ENCODE peak calls at places on chromosomes 16 and 17, in nine cellular contexts. W, M, U, F, Z, V, S, Q and X are unnamed samples.

GRCh38 chr17:49252148-49252682 is 21.6 kb upstream of the PHOSPHO1 start:
- DNase-seq in W (peak), M (no peak), U (no peak), F (no peak), Z (peak), V (peak), S (peak), Q (no peak), X (peak)

GRCh38 chr17:74738051-74738996 is 1.3 kb downstream of the RAB37 start:
- DNase-seq in W (no peak), M (peak), U (no peak), F (no peak), Z (peak), V (no peak), S (no peak), Q (no peak), X (no peak)

GRCh38 chr16:46899443-46900143 is 15.4 kb downstream of the GPT2 start:
- DNase-seq in W (no peak), M (no peak), U (no peak), F (no peak), Z (no peak), V (no peak), S (peak), Q (no peak), X (peak)

GRCh38 chr17:30382345-30382744 is 3.6 kb downstream of the CPD start:
- DNase-seq in W (no peak), M (no peak), U (no peak), F (no peak), Z (no peak), V (no peak), S (no peak), Q (no peak), X (no peak)

GRCh38 chr17:1109606-1110523 is 69.9 kb downstream of the ABR start:
- DNase-seq in W (peak), M (no peak), U (no peak), F (no peak), Z (no peak), V (peak), S (no peak), Q (no peak), X (no peak)

GRCh38 chr16:65121870-65122723 is at the start of gene CDH11:
- DNase-seq in W (peak), M (no peak), U (no peak), F (peak), Z (no peak), V (peak), S (peak), Q (peak), X (peak)

GRCh38 chr16:12531937-12532336 is 271.8 kb downstream of the CPPED1 start:
- DNase-seq in W (no peak), M (no peak), U (no peak), F (no peak), Z (no peak), V (no peak), S (peak), Q (no peak), X (peak)

GRCh38 chr17:34598161-34598776 is 18.9 kb downstream of the TMEM132E start:
- DNase-seq in W (no peak), M (no peak), U (no peak), F (no peak), Z (no peak), V (no peak), S (no peak), Q (no peak), X (no peak)

GRCh38 chr17:32802306-32802705 is 74.6 kb downstream of the MYO1D start:
- DNase-seq in W (no peak), M (no peak), U (no peak), F (no peak), Z (no peak), V (no peak), S (no peak), Q (no peak), X (no peak)

GRCh38 chr17:83178533-83179201 is 99.3 kb downstream of the METRNL start:
- DNase-seq in W (no peak), M (no peak), U (no peak), F (no peak), Z (no peak), V (no peak), S (no peak), Q (peak), X (no peak)

GRCh38 chr17:38585056-38585804 is 20.5 kb downstream of the SRCIN1 start:
- DNase-seq in W (no peak), M (no peak), U (no peak), F (no peak), Z (no peak), V (no peak), S (no peak), Q (no peak), X (no peak)

GRCh38 chr17:39194089-39194984 is 3.1 kb downstream of the CACNB1 start:
- DNase-seq in W (peak), M (no peak), U (no peak), F (no peak), Z (peak), V (peak), S (peak), Q (no peak), X (peak)

GRCh38 chr17:31858647-31859486 is at the start of gene COPRS:
- DNase-seq in W (peak), M (peak), U (peak), F (peak), Z (peak), V (peak), S (peak), Q (peak), X (peak)

GRCh38 chr17:14755002-14755401 is 454.1 kb downstream of the HS3ST3B1 start:
- DNase-seq in W (no peak), M (no peak), U (no peak), F (no peak), Z (no peak), V (no peak), S (peak), Q (no peak), X (peak)

GRCh38 chr16:19967963-19968362 is 83.3 kb upstream of the GPRC5B start:
- DNase-seq in W (no peak), M (no peak), U (no peak), F (no peak), Z (peak), V (no peak), S (no peak), Q (no peak), X (no peak)

GRCh38 chr17:3865166-3865565 is 19.1 kb upstream of the NCBP3 start:
- DNase-seq in W (peak), M (no peak), U (no peak), F (no peak), Z (no peak), V (peak), S (no peak), Q (no peak), X (peak)

GRCh38 chr17:74430706-74431567 is 951 bp upstream of the GPRC5C start:
- DNase-seq in W (peak), M (no peak), U (peak), F (no peak), Z (peak), V (peak), S (peak), Q (peak), X (peak)

GRCh38 chr16:4982056-4982867 is 24.1 kb downstream of the SEC14L5 start:
- DNase-seq in W (peak), M (no peak), U (no peak), F (no peak), Z (no peak), V (no peak), S (no peak), Q (no peak), X (no peak)

GRCh38 chr16:80433617-80434016 is 107.2 kb upstream of the DYNLRB2 start:
- DNase-seq in W (no peak), M (no peak), U (no peak), F (no peak), Z (no peak), V (no peak), S (no peak), Q (no peak), X (peak)

GRCh38 chr17:47844230-47844629 is 3.2 kb upstream of the SCRN2 start:
- DNase-seq in W (peak), M (no peak), U (no peak), F (no peak), Z (no peak), V (no peak), S (no peak), Q (no peak), X (no peak)

GRCh38 chr17:37098910-37099664 is 150.3 kb downstream of the AATF start:
- DNase-seq in W (no peak), M (no peak), U (no peak), F (no peak), Z (no peak), V (no peak), S (peak), Q (no peak), X (no peak)

GRCh38 chr17:75325348-75325747 is 36.1 kb upstream of the SLC25A19 start:
- DNase-seq in W (no peak), M (no peak), U (no peak), F (no peak), Z (no peak), V (peak), S (no peak), Q (no peak), X (no peak)

GRCh38 chr17:17361543-17362511 is 58.7 kb downstream of the NT5M start:
- DNase-seq in W (no peak), M (no peak), U (no peak), F (no peak), Z (no peak), V (peak), S (peak), Q (no peak), X (peak)

GRCh38 chr17:61574542-61575351 is 16.3 kb downstream of the NACA2 start:
- DNase-seq in W (peak), M (peak), U (peak), F (no peak), Z (no peak), V (no peak), S (peak), Q (no peak), X (peak)

GRCh38 chr16:14364386-14365199 is 265.5 kb downstream of the PARN start:
- DNase-seq in W (no peak), M (no peak), U (peak), F (peak), Z (no peak), V (peak), S (no peak), Q (no peak), X (peak)

GRCh38 chr17:35568561-35568960 is 7.9 kb upstream of the SLFN14 start:
- DNase-seq in W (peak), M (no peak), U (no peak), F (no peak), Z (peak), V (no peak), S (peak), Q (no peak), X (peak)

GRCh38 chr16:4152267-4152666 is 36.0 kb upstream of the ADCY9 start:
- DNase-seq in W (no peak), M (no peak), U (no peak), F (no peak), Z (no peak), V (no peak), S (no peak), Q (no peak), X (no peak)

GRCh38 chr17:72726936-72727335 is 365.6 kb downstream of the SLC39A11 start:
- DNase-seq in W (no peak), M (peak), U (no peak), F (no peak), Z (peak), V (no peak), S (no peak), Q (no peak), X (peak)
- H3K4me3 ChIP-seq in W (no peak), M (peak), U (no peak), F (no peak), Z (no peak), V (peak), S (no peak), Q (no peak), X (no peak)

DNA sequence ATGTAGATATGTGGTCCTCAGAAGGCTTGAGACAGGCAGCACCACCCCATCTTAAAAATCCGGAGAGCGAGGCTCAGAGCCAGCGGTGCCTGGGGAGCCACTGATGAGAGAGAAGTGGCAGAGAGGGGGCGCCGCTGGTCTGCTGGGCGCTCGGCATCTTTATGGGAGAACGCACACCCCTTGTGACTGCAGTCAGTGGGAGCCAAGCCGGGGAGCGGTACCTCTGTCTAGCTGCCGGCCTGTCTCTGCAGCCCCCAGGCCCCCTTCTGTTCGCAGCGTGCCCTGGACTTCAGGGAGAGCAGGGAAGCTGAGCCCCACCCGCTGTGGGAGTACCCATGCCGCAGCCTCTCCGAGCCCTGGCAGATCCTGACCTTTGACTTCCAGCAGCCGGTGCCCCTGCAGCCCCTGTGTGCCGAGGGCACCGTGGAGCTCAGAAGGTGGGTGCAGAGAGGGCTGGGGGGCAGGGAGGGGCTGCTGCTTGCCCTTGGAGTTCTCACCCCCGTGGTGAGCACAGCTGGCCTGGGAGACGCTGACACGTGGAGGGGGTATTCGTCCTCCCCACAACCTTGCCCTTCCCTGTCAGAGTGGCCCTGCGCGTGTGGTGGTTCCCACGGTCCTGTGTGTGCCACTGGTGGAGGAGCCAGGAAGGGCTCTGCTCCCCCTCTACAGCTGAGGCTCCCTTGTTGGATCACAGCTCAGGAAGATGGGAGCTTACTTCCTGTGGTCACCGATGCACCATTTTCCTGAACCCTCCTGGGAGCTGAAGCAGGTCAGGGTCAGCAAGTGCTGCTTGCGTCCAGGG is 44.8 kb downstream of the PRMT7 start:
- DNase-seq in W (no peak), M (no peak), U (no peak), F (no peak), Z (peak), V (no peak), S (no peak), Q (no peak), X (no peak)
- TF ChIP-seq CTCF in W (no peak), M (peak), U (peak), F (no peak), Z (no peak), V (no peak), S (no peak), Q (no peak), X (no peak)

GRCh38 chr17:27206447-27206846 is 87.5 kb upstream of the WSB1 start:
- DNase-seq in W (no peak), M (peak), U (peak), F (no peak), Z (peak), V (no peak), S (no peak), Q (no peak), X (peak)
- H3K4me3 ChIP-seq in W (no peak), M (no peak), U (no peak), F (no peak), Z (no peak), V (no peak), S (no peak), Q (no peak), X (no peak)

DNA sequence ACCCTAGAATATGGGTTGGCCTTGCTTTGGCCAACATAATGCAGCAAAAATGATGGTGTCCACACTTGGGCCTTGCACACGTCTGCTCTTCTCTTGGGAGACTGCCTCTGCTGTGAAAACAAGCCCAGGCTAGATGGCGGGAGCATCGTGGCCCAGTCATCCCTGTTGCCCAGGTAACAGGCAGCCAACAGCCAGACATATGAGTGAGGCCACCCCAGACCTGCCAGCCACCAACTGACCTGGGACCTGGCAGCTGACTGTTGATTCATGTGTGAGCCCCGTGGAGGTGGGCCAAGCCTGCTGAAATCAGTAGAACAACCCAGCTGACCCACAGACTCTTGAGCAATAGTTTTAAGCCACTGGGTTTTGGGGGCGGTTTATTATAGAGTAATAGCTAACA is 39.4 kb upstream of the CDH3 start:
- DNase-seq in W (no peak), M (no peak), U (no peak), F (no peak), Z (no peak), V (no peak), S (peak), Q (no peak), X (peak)
- TF ChIP-seq CTCF in W (no peak), M (no peak), U (no peak), F (no peak), Z (no peak), V (no peak), S (no peak), Q (no peak), X (no peak)

GRCh38 chr17:77445908-77446535 is 305.3 kb downstream of the SEC14L1 start:
- DNase-seq in W (peak), M (peak), U (no peak), F (no peak), Z (peak), V (no peak), S (no peak), Q (no peak), X (no peak)

GRCh38 chr17:77445030-77445907 is 304.5 kb downstream of the SEC14L1 start:
- DNase-seq in W (peak), M (peak), U (no peak), F (no peak), Z (peak), V (no peak), S (peak), Q (peak), X (peak)

GRCh38 chr17:77449373-77449907 is 308.7 kb downstream of the SEC14L1 start:
- DNase-seq in W (no peak), M (peak), U (no peak), F (no peak), Z (no peak), V (no peak), S (no peak), Q (no peak), X (no peak)

GRCh38 chr17:77444653-77445029 is 303.9 kb downstream of the SEC14L1 start:
- DNase-seq in W (no peak), M (peak), U (no peak), F (no peak), Z (no peak), V (no peak), S (peak), Q (peak), X (peak)

DNA sequence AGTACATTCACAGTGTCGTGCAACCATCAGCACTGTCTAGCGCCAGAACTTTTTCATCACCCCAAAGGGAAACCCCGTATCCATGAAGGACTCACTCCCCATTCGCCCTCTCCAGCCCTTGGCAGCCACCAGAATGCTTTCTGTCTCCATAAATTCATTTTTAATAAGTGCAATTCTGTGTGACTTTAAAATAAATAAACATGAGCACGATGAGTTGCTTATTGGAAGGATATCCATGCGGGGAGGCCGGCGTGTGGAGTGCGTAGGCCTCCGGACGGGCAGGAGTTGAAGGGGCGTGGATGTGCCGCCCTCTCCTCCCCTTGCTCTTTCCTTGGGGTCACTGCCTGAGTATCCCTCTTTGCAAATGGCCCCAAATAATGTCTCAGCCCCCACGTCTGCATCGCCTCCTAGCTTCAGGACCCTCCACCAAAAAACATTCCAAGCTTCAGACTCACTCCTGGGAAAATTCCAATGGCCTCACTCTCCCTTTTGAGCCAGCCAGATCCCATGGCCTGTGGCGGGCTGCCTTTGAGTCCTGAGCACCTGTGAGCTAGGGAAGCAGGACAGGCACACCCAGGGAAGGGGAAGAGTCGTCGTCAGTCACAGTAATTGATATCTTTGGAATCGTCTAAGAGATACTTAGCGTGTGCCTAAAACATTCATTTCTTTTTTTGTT is 306.3 kb downstream of the SEC14L1 start:
- DNase-seq in W (no peak), M (no peak), U (no peak), F (no peak), Z (no peak), V (no peak), S (no peak), Q (no peak), X (peak)
- H3K4me3 ChIP-seq in W (no peak), M (peak), U (no peak), F (no peak), Z (no peak), V (no peak), S (no peak), Q (no peak), X (no peak)

GRCh38 chr16:15523092-15523541 is 88.7 kb downstream of the BMERB1 start:
- DNase-seq in W (peak), M (peak), U (peak), F (no peak), Z (peak), V (peak), S (no peak), Q (no peak), X (no peak)
- TF ChIP-seq CTCF in W (peak), M (peak), U (peak), F (no peak), Z (peak), V (peak), S (no peak), Q (no peak), X (no peak)

GRCh38 chr17:8060274-8060673 is 21.4 kb downstream of the ALOX15B start:
- DNase-seq in W (peak), M (peak), U (peak), F (peak), Z (peak), V (peak), S (peak), Q (peak), X (peak)

GRCh38 chr17:8064590-8065019 is 22.9 kb downstream of the ALOX12B start:
- DNase-seq in W (no peak), M (no peak), U (no peak), F (no peak), Z (no peak), V (peak), S (no peak), Q (no peak), X (no peak)

GRCh38 chr17:8062807-8063483 is 24.1 kb downstream of the ALOX15B start:
- DNase-seq in W (no peak), M (no peak), U (no peak), F (no peak), Z (no peak), V (no peak), S (no peak), Q (no peak), X (no peak)

GRCh38 chr17:8063761-8064589 is 23.5 kb downstream of the ALOX12B start:
- DNase-seq in W (no peak), M (no peak), U (no peak), F (no peak), Z (no peak), V (peak), S (no peak), Q (no peak), X (no peak)

DNA sequence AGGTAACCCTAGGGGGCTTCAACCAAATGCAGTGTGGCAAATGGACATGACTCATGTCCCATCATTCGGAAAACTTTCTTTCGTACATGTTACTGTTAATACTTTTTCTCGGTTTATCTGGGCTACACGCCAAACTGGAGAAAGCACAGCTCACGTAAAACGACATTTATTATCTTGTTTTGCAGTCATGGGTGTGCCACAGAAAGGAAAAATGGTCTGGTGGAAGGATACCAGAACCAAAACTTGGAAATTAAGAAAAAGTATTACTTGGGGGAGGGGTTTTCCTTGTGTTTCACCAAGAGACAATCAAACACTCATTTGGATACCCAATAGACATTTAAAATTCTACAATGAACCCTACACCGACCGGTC is 23.6 kb downstream of the ALOX15B start:
- DNase-seq in W (peak), M (no peak), U (no peak), F (no peak), Z (no peak), V (no peak), S (no peak), Q (no peak), X (peak)
- H3K4me3 ChIP-seq in W (no peak), M (no peak), U (no peak), F (no peak), Z (no peak), V (no peak), S (no peak), Q (peak), X (no peak)

DNA sequence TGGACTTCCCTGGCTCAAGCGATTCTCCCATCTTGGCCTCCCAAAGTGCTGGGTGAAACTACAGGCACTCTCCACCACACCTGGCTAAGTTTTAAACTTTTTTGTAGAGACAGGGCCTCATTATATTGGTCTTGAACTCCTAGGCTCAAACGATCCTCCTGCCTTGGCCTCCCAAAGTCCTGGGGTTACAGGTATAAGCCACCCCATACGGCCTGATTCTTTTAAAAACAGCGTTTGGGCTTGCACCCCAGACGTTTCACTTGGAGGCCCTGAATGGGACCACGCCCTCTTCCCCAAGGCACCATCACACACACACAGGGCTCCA is 29.4 kb upstream of the GINS2 start:
- DNase-seq in W (no peak), M (no peak), U (no peak), F (no peak), Z (no peak), V (no peak), S (no peak), Q (no peak), X (no peak)
- TF ChIP-seq CTCF in W (peak), M (no peak), U (no peak), F (no peak), Z (no peak), V (no peak), S (no peak), Q (no peak), X (no peak)